ENCODE peak calls at places on chromosomes 2 and 18, in nine cellular contexts. One of them, this sample, is unnamed.

GRCh38 chr18:55413474-55413873 is 174.5 kb downstream of the TCF4 start:
- DNase-seq in esophagus squamous epithelium: no peak
- DNase-seq in CD4-positive, CD25-positive, alpha-beta regulatory T cell: no peak
- DNase-seq in DMS53: no peak
- DNase-seq in HT-29: no peak
- DNase-seq in HEK293T: no peak
- DNase-seq in retina: no peak
- DNase-seq in EH: peak
- DNase-seq in esophagus muscularis mucosa: no peak
- DNase-seq in this sample: no peak

GRCh38 chr2:104502904-104503303 is 351.0 kb upstream of the POU3F3 start:
- DNase-seq in esophagus squamous epithelium: no peak
- DNase-seq in CD4-positive, CD25-positive, alpha-beta regulatory T cell: no peak
- DNase-seq in DMS53: no peak
- DNase-seq in HT-29: no peak
- DNase-seq in HEK293T: no peak
- DNase-seq in retina: no peak
- DNase-seq in EH: no peak
- DNase-seq in esophagus muscularis mucosa: no peak
- DNase-seq in this sample: no peak

GRCh38 chr18:70296289-70296688 is 7.4 kb downstream of the SOCS6 start:
- DNase-seq in esophagus squamous epithelium: no peak
- DNase-seq in CD4-positive, CD25-positive, alpha-beta regulatory T cell: no peak
- DNase-seq in DMS53: no peak
- DNase-seq in HT-29: no peak
- DNase-seq in HEK293T: no peak
- DNase-seq in retina: peak
- DNase-seq in EH: peak
- DNase-seq in esophagus muscularis mucosa: no peak
- DNase-seq in this sample: no peak

GRCh38 chr2:233130481-233130970 is 70.4 kb downstream of the INPP5D start:
- DNase-seq in esophagus squamous epithelium: no peak
- DNase-seq in CD4-positive, CD25-positive, alpha-beta regulatory T cell: no peak
- DNase-seq in DMS53: no peak
- DNase-seq in HT-29: no peak
- DNase-seq in HEK293T: no peak
- DNase-seq in retina: peak
- DNase-seq in EH: no peak
- DNase-seq in esophagus muscularis mucosa: no peak
- DNase-seq in this sample: no peak

GRCh38 chr2:32772623-32773221 is 144.9 kb downstream of the TTC27 start:
- DNase-seq in esophagus squamous epithelium: no peak
- DNase-seq in CD4-positive, CD25-positive, alpha-beta regulatory T cell: peak
- DNase-seq in DMS53: peak
- DNase-seq in HT-29: peak
- DNase-seq in HEK293T: peak
- DNase-seq in retina: peak
- DNase-seq in EH: peak
- DNase-seq in esophagus muscularis mucosa: no peak
- DNase-seq in this sample: no peak

GRCh38 chr2:168192839-168193616 is 54.4 kb downstream of the STK39 start:
- DNase-seq in esophagus squamous epithelium: no peak
- DNase-seq in CD4-positive, CD25-positive, alpha-beta regulatory T cell: peak
- DNase-seq in DMS53: peak
- DNase-seq in HT-29: peak
- DNase-seq in HEK293T: no peak
- DNase-seq in retina: no peak
- DNase-seq in EH: peak
- DNase-seq in esophagus muscularis mucosa: no peak
- DNase-seq in this sample: peak

GRCh38 chr2:225466891-225467604 is 67.5 kb downstream of the NYAP2 start:
- DNase-seq in esophagus squamous epithelium: no peak
- DNase-seq in CD4-positive, CD25-positive, alpha-beta regulatory T cell: no peak
- DNase-seq in DMS53: peak
- DNase-seq in HT-29: peak
- DNase-seq in HEK293T: no peak
- DNase-seq in retina: no peak
- DNase-seq in EH: no peak
- DNase-seq in esophagus muscularis mucosa: no peak
- DNase-seq in this sample: no peak

GRCh38 chr2:12577567-12577966 is 139.2 kb upstream of the TRIB2 start:
- DNase-seq in esophagus squamous epithelium: no peak
- DNase-seq in CD4-positive, CD25-positive, alpha-beta regulatory T cell: no peak
- DNase-seq in DMS53: no peak
- DNase-seq in HT-29: no peak
- DNase-seq in HEK293T: no peak
- DNase-seq in retina: no peak
- DNase-seq in EH: no peak
- DNase-seq in esophagus muscularis mucosa: no peak
- DNase-seq in this sample: no peak

GRCh38 chr18:44725300-44726096 is 44.8 kb downstream of the SETBP1 start:
- DNase-seq in esophagus squamous epithelium: no peak
- DNase-seq in CD4-positive, CD25-positive, alpha-beta regulatory T cell: peak
- DNase-seq in DMS53: peak
- DNase-seq in HT-29: no peak
- DNase-seq in HEK293T: no peak
- DNase-seq in retina: no peak
- DNase-seq in EH: peak
- DNase-seq in esophagus muscularis mucosa: no peak
- DNase-seq in this sample: peak

GRCh38 chr2:23414876-23415275 is 29.9 kb downstream of the KLHL29 start:
- DNase-seq in esophagus squamous epithelium: no peak
- DNase-seq in CD4-positive, CD25-positive, alpha-beta regulatory T cell: no peak
- DNase-seq in DMS53: peak
- DNase-seq in HT-29: peak
- DNase-seq in HEK293T: peak
- DNase-seq in retina: peak
- DNase-seq in EH: peak
- DNase-seq in esophagus muscularis mucosa: no peak
- DNase-seq in this sample: no peak

GRCh38 chr2:33291278-33292013 is 185.0 kb upstream of the RASGRP3 start:
- DNase-seq in esophagus squamous epithelium: no peak
- DNase-seq in CD4-positive, CD25-positive, alpha-beta regulatory T cell: no peak
- DNase-seq in DMS53: peak
- DNase-seq in HT-29: peak
- DNase-seq in HEK293T: no peak
- DNase-seq in retina: no peak
- DNase-seq in EH: peak
- DNase-seq in esophagus muscularis mucosa: peak
- DNase-seq in this sample: no peak

GRCh38 chr2:120177011-120177621 is 46.1 kb downstream of the TMEM185B start:
- DNase-seq in esophagus squamous epithelium: no peak
- DNase-seq in CD4-positive, CD25-positive, alpha-beta regulatory T cell: peak
- DNase-seq in DMS53: no peak
- DNase-seq in HT-29: no peak
- DNase-seq in HEK293T: no peak
- DNase-seq in retina: no peak
- DNase-seq in EH: peak
- DNase-seq in esophagus muscularis mucosa: no peak
- DNase-seq in this sample: peak

GRCh38 chr2:232363784-232364615 is 14.6 kb upstream of the ALPP start:
- DNase-seq in esophagus squamous epithelium: no peak
- DNase-seq in CD4-positive, CD25-positive, alpha-beta regulatory T cell: peak
- DNase-seq in DMS53: no peak
- DNase-seq in HT-29: no peak
- DNase-seq in HEK293T: no peak
- DNase-seq in retina: no peak
- DNase-seq in EH: peak
- DNase-seq in esophagus muscularis mucosa: no peak
- DNase-seq in this sample: peak

GRCh38 chr18:59908790-59909189 is 9.0 kb downstream of the PMAIP1 start:
- DNase-seq in esophagus squamous epithelium: no peak
- DNase-seq in CD4-positive, CD25-positive, alpha-beta regulatory T cell: no peak
- DNase-seq in DMS53: peak
- DNase-seq in HT-29: no peak
- DNase-seq in HEK293T: no peak
- DNase-seq in retina: no peak
- DNase-seq in EH: peak
- DNase-seq in esophagus muscularis mucosa: no peak
- DNase-seq in this sample: no peak

GRCh38 chr2:190443778-190444481 is 35.8 kb downstream of the MFSD6 start:
- DNase-seq in esophagus squamous epithelium: no peak
- DNase-seq in CD4-positive, CD25-positive, alpha-beta regulatory T cell: no peak
- DNase-seq in DMS53: no peak
- DNase-seq in HT-29: no peak
- DNase-seq in HEK293T: no peak
- DNase-seq in retina: no peak
- DNase-seq in EH: peak
- DNase-seq in esophagus muscularis mucosa: no peak
- DNase-seq in this sample: no peak